ENCODE peak calls at places on chromosomes 11 and 22, in ten cellular contexts. X is astrocyte, R is cardiac muscle cell, G is heart left ventricle, O is HCT116, B is A673, N is gastrocnemius medialis, Y is uterus, A is A549, Z is kidney. L is an unnamed sample.

GRCh38 chr11:67299471-67300191 is 3.7 kb upstream of the SSH3 start:
- DNase-seq in X (no peak), A (no peak), B (no peak), R (no peak), O (no peak), G (peak; percentile 19), Y (no peak), Z (peak; percentile 59), N (no peak), L (peak; percentile 36)

GRCh38 chr11:103112364-103112763 is 3.1 kb downstream of the DYNC2H1 start:
- DNase-seq in O (no peak), Z (no peak), R (peak; percentile 14), X (no peak), N (no peak), Y (no peak), A (no peak), B (no peak), G (no peak), L (no peak)

GRCh38 chr22:19238900-19239299 is 52.6 kb downstream of the CLTCL1 start:
- DNase-seq in R (no peak), G (no peak), O (no peak), N (no peak), A (no peak), Z (no peak), B (no peak), Y (no peak), X (peak; percentile 24), L (no peak)

GRCh38 chr11:1226981-1227550 is 4.2 kb downstream of the MUC5B start:
- DNase-seq in R (no peak), B (no peak), A (peak; percentile 40), O (no peak), N (no peak), X (no peak), G (peak; percentile 20), Z (peak; percentile 71), Y (no peak), L (no peak)

GRCh38 chr11:1943977-1944376 is 3.2 kb upstream of the MRPL23 start:
- DNase-seq in O (no peak), G (peak; percentile 18), B (peak; percentile 17), X (peak; percentile 14), R (peak; percentile 45), A (no peak), Y (peak; percentile 12), N (no peak), Z (peak; percentile 38), L (peak; percentile 26)

GRCh38 chr22:44341431-44342346 is 28.9 kb upstream of the SHISAL1 start:
- DNase-seq in N (no peak), G (no peak), B (no peak), O (no peak), X (peak; percentile 53), Z (no peak), A (no peak), Y (peak; percentile 62), R (peak; percentile 77), L (no peak)

GRCh38 chr11:126482586-126483108 is 127.2 kb downstream of the ST3GAL4 start:
- DNase-seq in N (no peak), X (no peak), O (no peak), G (no peak), B (no peak), Z (no peak), Y (no peak), A (no peak), R (no peak), L (no peak)

GRCh38 chr11:17906436-17906835 is 106.4 kb downstream of the SERGEF start:
- DNase-seq in Y (no peak), N (no peak), A (peak; percentile 20), G (no peak), Z (no peak), X (no peak), R (no peak), B (no peak), O (no peak), L (no peak)

GRCh38 chr11:128343870-128344269 is 243.5 kb downstream of the ETS1 start:
- DNase-seq in B (no peak), R (no peak), N (no peak), O (no peak), G (no peak), X (no peak), Y (no peak), A (no peak), Z (no peak), L (no peak)

GRCh38 chr22:45639747-45640102 is 31.9 kb upstream of the ATXN10 start:
- DNase-seq in R (no peak), G (no peak), N (no peak), Y (no peak), A (no peak), O (no peak), X (no peak), B (no peak), Z (no peak), L (no peak)

GRCh38 chr11:105538531-105538930 is 71.3 kb upstream of the GRIA4 start:
- DNase-seq in Z (no peak), Y (no peak), G (no peak), R (peak; percentile 6), B (no peak), O (no peak), X (no peak), N (no peak), A (no peak), L (no peak)

GRCh38 chr11:12430912-12431311 is 53.5 kb downstream of the PARVA start:
- DNase-seq in R (peak; percentile 95), O (no peak), A (peak; percentile 29), X (peak; percentile 87), G (peak; percentile 75), Z (no peak), B (no peak), N (peak; percentile 66), Y (peak; percentile 95), L (peak; percentile 82)
- H3K27ac ChIP-seq in R (peak overlapping the region; percentile 45), O (no peak overlapping the region), A (peak overlapping the region; percentile 35), X (peak overlapping the region; percentile 70), G (peak overlapping the region; percentile 79), Z (peak overlapping the region; percentile 34), B (no peak overlapping the region), N (peak overlapping the region; percentile 49), Y (peak overlapping the region; percentile 87), L (peak overlapping the region; percentile 81)

DNA sequence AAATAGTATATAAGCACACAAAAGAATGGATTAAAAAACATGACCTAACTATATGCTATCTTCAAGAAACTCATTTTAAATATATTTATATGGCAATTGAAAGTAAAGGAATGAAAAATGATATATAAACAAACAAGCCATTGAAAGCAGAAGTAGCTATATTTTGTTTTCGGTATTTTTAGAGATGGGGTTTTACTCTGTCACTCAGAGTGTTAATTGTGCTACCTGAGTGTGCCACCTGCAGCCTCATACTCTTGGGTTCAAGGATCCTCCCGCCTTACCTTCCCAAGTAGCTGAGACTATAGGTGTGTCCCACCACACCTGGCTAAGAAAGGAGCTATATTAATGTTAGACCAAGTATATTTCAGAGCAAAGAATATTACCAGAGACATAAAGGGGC is 624.1 kb downstream of the BUD13 start:
- DNase-seq in B (no peak), G (no peak), Y (no peak), R (no peak), N (no peak), X (no peak), A (no peak), O (no peak), Z (no peak), L (no peak)
- H3K4me3 ChIP-seq in B (no peak overlapping the region), G (no peak overlapping the region), Y (no peak overlapping the region), R (no peak overlapping the region), N (no peak overlapping the region), X (no peak overlapping the region), A (no peak overlapping the region), O (no peak overlapping the region), Z (no peak overlapping the region), L (no peak overlapping the region)

GRCh38 chr11:12744831-12745502 is 70.7 kb downstream of the TEAD1 start:
- DNase-seq in Z (no peak), A (no peak), N (peak; percentile 87), X (no peak), O (no peak), B (no peak), G (peak; percentile 73), Y (no peak), R (no peak), L (no peak)

GRCh38 chr11:12745787-12746186 is 71.6 kb downstream of the TEAD1 start:
- DNase-seq in A (no peak), Z (no peak), G (no peak), Y (no peak), B (no peak), X (no peak), N (no peak), O (no peak), R (no peak), L (no peak)

GRCh38 chr11:12748561-12748960 is 74.3 kb downstream of the TEAD1 start:
- DNase-seq in O (no peak), G (no peak), Y (no peak), B (no peak), X (no peak), N (no peak), Z (no peak), A (no peak), R (no peak), L (no peak)

GRCh38 chr11:12743834-12744449 is 69.7 kb downstream of the TEAD1 start:
- DNase-seq in Y (no peak), B (no peak), G (no peak), O (no peak), Z (no peak), R (no peak), N (no peak), X (no peak), A (no peak), L (no peak)

DNA sequence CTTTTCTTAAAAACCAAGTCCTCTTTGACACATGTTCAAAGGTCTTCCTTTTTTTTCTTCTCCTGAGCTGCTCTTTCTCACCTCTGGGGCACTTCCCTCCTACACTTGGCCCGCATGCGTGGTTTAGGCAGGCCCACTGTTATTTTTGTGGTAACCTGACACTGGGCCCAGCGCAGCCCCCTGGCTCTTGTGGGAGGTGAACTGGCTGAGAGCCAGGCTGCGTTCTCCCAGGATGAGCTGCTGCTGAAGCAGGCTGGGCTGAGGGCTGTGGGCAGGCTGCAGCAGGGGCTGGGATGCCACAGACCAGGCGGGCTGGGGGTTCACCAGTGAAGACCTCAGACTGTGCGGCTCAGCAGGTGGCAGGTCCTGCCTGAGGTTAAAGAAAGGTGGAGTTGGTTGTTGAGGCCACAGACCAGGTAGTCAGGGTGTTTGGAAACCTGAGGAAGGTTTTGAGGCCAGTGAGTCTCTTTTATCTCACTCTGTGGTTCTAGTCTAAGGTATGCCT is 72.4 kb downstream of the TEAD1 start:
- DNase-seq in Y (peak; percentile 91), G (peak; percentile 87), R (peak; percentile 93), B (peak; percentile 86), X (peak; percentile 92), O (peak; percentile 78), N (peak; percentile 87), A (peak; percentile 52), Z (peak; percentile 91), L (peak; percentile 95)
- TF ChIP-seq CTCF in Y (peak; percentile 16), G (no peak), R (no peak), B (no peak), X (peak; percentile 9), O (no peak), N (no peak), A (no peak), Z (no peak), L (no peak)

DNA sequence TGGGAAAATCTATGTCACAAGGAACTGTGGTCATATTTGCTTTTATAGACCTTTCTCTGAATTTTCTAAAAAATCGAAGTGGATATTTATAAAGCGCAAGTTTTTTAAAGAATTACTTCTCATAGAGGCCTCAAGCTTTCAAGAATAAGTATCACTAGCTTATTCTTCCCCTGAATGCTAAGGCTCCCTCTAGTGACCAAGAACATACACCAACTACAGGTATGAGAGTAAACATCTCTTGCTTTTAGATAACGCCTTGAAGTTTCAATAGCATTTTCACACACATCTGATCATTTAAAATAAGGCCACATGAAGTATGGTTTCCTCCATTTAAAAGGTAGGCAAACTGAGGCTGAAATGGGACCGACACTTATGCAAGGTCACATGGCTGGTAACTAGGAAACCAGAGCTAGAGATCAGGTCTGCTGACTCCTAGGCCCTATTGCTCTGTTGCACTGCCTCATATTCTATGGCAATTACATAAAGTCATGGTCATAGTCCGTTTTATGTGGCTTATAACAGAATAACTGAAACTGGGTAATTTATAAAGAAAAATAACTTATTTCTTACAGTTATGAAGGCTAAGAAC is 66.5 kb downstream of the CCDC34 start:
- DNase-seq in O (peak; percentile 27), N (no peak), R (peak; percentile 72), A (peak; percentile 72), B (peak; percentile 91), Z (no peak), Y (no peak), X (peak; percentile 63), G (no peak), L (no peak)
- H3K27ac ChIP-seq in O (no peak overlapping the region), N (no peak overlapping the region), R (no peak overlapping the region), A (no peak overlapping the region), B (no peak overlapping the region), Z (no peak overlapping the region), Y (no peak overlapping the region), X (no peak overlapping the region), G (no peak overlapping the region), L (no peak overlapping the region)

L was measured in ovary.